ENCODE peak calls at places on chromosomes 5 and 9, in ten cellular contexts. N, C, X, R, Y, T, Q, E, A and L are unnamed samples.

GRCh38 chr5:159341914-159342313 is 11.6 kb upstream of the IL12B start:
- DNase-seq in N (peak), C (peak), X (no peak), R (peak), Y (peak), T (no peak), Q (peak), E (peak), A (no peak), L (no peak)

GRCh38 chr9:122392714-122393113 is 21.9 kb downstream of the PTGS1 start:
- DNase-seq in N (no peak), C (peak), X (no peak), R (no peak), Y (no peak), T (no peak), Q (no peak), E (no peak), A (no peak), L (no peak)

GRCh38 chr5:139638090-139638735 is 9.9 kb upstream of the CXXC5 start:
- DNase-seq in N (peak), C (peak), X (peak), R (peak), Y (peak), T (no peak), Q (no peak), E (peak), A (no peak), L (peak)

GRCh38 chr9:98146101-98146991 is 27.3 kb upstream of the TRIM14 start:
- DNase-seq in N (no peak), C (peak), X (peak), R (peak), Y (peak), T (no peak), Q (no peak), E (peak), A (no peak), L (no peak)

GRCh38 chr9:80020530-80020929 is 448.8 kb downstream of the TLE4 start:
- DNase-seq in N (no peak), C (no peak), X (no peak), R (no peak), Y (no peak), T (no peak), Q (no peak), E (no peak), A (no peak), L (no peak)

GRCh38 chr5:127934791-127935256 is 148.7 kb upstream of the SLC12A2 start:
- DNase-seq in N (no peak), C (peak), X (peak), R (no peak), Y (no peak), T (no peak), Q (no peak), E (no peak), A (peak), L (no peak)

GRCh38 chr5:68652507-68652906 is 437.0 kb downstream of the PIK3R1 start:
- DNase-seq in N (no peak), C (peak), X (no peak), R (no peak), Y (peak), T (no peak), Q (no peak), E (no peak), A (peak), L (no peak)

GRCh38 chr5:148393390-148393741 is 9.6 kb downstream of the FBXO38 start:
- DNase-seq in N (no peak), C (no peak), X (peak), R (no peak), Y (no peak), T (no peak), Q (no peak), E (no peak), A (no peak), L (no peak)

GRCh38 chr9:70602364-70603019 is 188.0 kb upstream of the KLF9 start:
- DNase-seq in N (peak), C (peak), X (peak), R (peak), Y (peak), T (no peak), Q (peak), E (no peak), A (peak), L (peak)

GRCh38 chr5:170861855-170862766 is at the start of gene RANBP17:
- DNase-seq in N (no peak), C (peak), X (peak), R (peak), Y (peak), T (no peak), Q (no peak), E (peak), A (no peak), L (peak)

GRCh38 chr9:114108016-114108833 is 9.1 kb upstream of the KIF12 start:
- DNase-seq in N (peak), C (peak), X (peak), R (peak), Y (peak), T (no peak), Q (peak), E (peak), A (no peak), L (peak)

GRCh38 chr9:113416149-113416726 is 5.7 kb downstream of the C9orf43 start:
- DNase-seq in N (no peak), C (no peak), X (peak), R (no peak), Y (no peak), T (no peak), Q (no peak), E (no peak), A (no peak), L (no peak)

GRCh38 chr9:6598249-6598725 is 47.2 kb downstream of the GLDC start:
- DNase-seq in N (no peak), C (peak), X (no peak), R (no peak), Y (no peak), T (no peak), Q (no peak), E (no peak), A (peak), L (no peak)

GRCh38 chr9:95552814-95553546 is 36.2 kb upstream of the PTCH1 start:
- DNase-seq in N (no peak), C (peak), X (no peak), R (peak), Y (no peak), T (no peak), Q (peak), E (no peak), A (no peak), L (peak)

GRCh38 chr9:127561491-127562270 is 50.4 kb upstream of the STXBP1 start:
- DNase-seq in N (no peak), C (peak), X (peak), R (peak), Y (peak), T (no peak), Q (no peak), E (peak), A (no peak), L (no peak)

GRCh38 chr9:133580416-133580738 is 28.8 kb downstream of the FAM163B start:
- DNase-seq in N (no peak), C (peak), X (no peak), R (no peak), Y (no peak), T (no peak), Q (no peak), E (no peak), A (no peak), L (peak)

GRCh38 chr5:14366763-14367162 is 214.8 kb upstream of the OTULINL start:
- DNase-seq in N (no peak), C (no peak), X (no peak), R (peak), Y (no peak), T (no peak), Q (no peak), E (no peak), A (no peak), L (no peak)

GRCh38 chr5:51465165-51465564 is 81.9 kb downstream of the ISL1 start:
- DNase-seq in N (no peak), C (no peak), X (peak), R (no peak), Y (no peak), T (no peak), Q (no peak), E (no peak), A (no peak), L (no peak)

GRCh38 chr9:14198544-14199510 is 115.1 kb downstream of the NFIB start:
- DNase-seq in N (peak), C (peak), X (peak), R (peak), Y (peak), T (no peak), Q (no peak), E (no peak), A (no peak), L (peak)

GRCh38 chr5:151787817-151788216 is 16.1 kb downstream of the G3BP1 start:
- DNase-seq in N (no peak), C (no peak), X (no peak), R (no peak), Y (no peak), T (no peak), Q (no peak), E (no peak), A (no peak), L (no peak)

GRCh38 chr9:33273972-33274328 is 9.1 kb downstream of the CHMP5 start:
- DNase-seq in N (no peak), C (peak), X (no peak), R (no peak), Y (no peak), T (no peak), Q (no peak), E (no peak), A (no peak), L (no peak)

GRCh38 chr5:33362915-33363314 is 77.8 kb upstream of the TARS1 start:
- DNase-seq in N (no peak), C (no peak), X (peak), R (peak), Y (no peak), T (no peak), Q (no peak), E (no peak), A (no peak), L (no peak)

GRCh38 chr5:39461007-39461682 is 36.4 kb upstream of the DAB2 start:
- DNase-seq in N (peak), C (no peak), X (no peak), R (no peak), Y (no peak), T (no peak), Q (no peak), E (no peak), A (no peak), L (no peak)

GRCh38 chr5:133926960-133927615 is 41.3 kb downstream of the C5orf15 start:
- DNase-seq in N (no peak), C (peak), X (no peak), R (no peak), Y (no peak), T (no peak), Q (no peak), E (no peak), A (peak), L (no peak)